ENCODE peak calls at places on chromosomes 3 and 15, in six cellular contexts. B is esophagus squamous epithelium, J is transverse colon, Q is adrenal gland, X is heart left ventricle, W is sigmoid colon. D is an unnamed sample.

GRCh38 chr15:74584204-74584603 is 31.4 kb upstream of the CLK3 start:
- DNase-seq in B (no peak), J (no peak), Q (no peak), X (no peak), W (no peak), D (no peak)

GRCh38 chr3:101695779-101696372 is 9.4 kb upstream of the RPL24 start:
- DNase-seq in B (no peak), J (no peak), Q (peak), X (no peak), W (no peak), D (no peak)

GRCh38 chr3:58200846-58201355 is 9.9 kb downstream of the DNASE1L3 start:
- DNase-seq in B (no peak), J (no peak), Q (no peak), X (no peak), W (no peak), D (no peak)

GRCh38 chr15:44102675-44103254 is 92.3 kb downstream of the FRMD5 start:
- DNase-seq in B (no peak), J (no peak), Q (peak), X (no peak), W (no peak), D (peak)

GRCh38 chr3:152073267-152073666 is 195.5 kb upstream of the MBNL1 start:
- DNase-seq in B (no peak), J (no peak), Q (no peak), X (no peak), W (no peak), D (no peak)

GRCh38 chr15:50945725-50946124 is 37.2 kb downstream of the AP4E1 start:
- DNase-seq in B (no peak), J (no peak), Q (no peak), X (no peak), W (no peak), D (peak)

GRCh38 chr15:59866642-59867041 is 137.5 kb upstream of the FOXB1 start:
- DNase-seq in B (no peak), J (no peak), Q (no peak), X (no peak), W (no peak), D (no peak)

GRCh38 chr3:195718477-195718984 is 2.2 kb upstream of the MUC20 start:
- DNase-seq in B (no peak), J (no peak), Q (no peak), X (no peak), W (no peak), D (no peak)

DNA sequence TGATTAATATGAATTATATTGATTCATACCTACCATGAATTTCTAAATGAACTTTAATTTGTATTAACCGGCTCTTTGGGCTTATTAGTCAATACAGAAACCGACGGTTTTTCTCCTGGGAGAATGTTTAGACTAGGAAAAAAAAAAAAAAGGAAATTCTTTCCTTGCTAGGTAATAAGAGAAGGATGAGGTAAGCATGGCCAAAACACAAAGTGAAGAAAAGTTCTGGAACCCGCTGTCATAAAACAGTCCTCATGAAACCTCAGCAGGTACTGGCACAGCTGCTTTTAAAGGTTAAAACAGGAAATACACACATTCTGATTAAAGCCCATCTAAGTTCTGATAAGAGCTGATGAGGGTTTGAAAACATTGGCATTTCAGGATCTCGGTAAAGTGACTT is 30.8 kb upstream of the PSTPIP1 start:
- DNase-seq in B (no peak), J (no peak), Q (no peak), X (no peak), W (no peak), D (no peak)
- TF ChIP-seq CTCF in B (no peak), J (no peak), Q (no peak), X (no peak), W (no peak), D (no peak)

DNA sequence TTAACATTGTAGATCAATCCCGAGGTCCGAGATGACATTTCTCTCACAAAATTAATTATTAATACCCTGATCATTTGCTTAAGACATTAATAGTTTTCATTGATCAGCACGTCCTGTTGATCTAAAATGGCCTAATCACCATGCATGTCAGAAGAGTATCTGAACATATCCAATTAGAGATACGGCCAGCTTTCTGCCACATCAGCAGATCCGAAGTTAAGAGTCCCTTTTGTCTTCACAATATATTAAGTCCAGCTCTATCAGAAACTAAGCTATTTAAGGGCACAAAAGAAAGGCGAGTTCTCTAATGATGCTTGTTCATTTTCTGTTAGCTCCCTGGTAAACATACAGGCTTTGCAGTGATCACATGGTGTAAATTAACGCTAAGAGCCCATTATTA is 470.3 kb downstream of the CNTN4 start:
- DNase-seq in B (no peak), J (no peak), Q (no peak), X (no peak), W (no peak), D (no peak)
- TF ChIP-seq POLR2A in B (no peak), J (no peak), Q (no peak), X (no peak), W (no peak), D (no peak)

DNA sequence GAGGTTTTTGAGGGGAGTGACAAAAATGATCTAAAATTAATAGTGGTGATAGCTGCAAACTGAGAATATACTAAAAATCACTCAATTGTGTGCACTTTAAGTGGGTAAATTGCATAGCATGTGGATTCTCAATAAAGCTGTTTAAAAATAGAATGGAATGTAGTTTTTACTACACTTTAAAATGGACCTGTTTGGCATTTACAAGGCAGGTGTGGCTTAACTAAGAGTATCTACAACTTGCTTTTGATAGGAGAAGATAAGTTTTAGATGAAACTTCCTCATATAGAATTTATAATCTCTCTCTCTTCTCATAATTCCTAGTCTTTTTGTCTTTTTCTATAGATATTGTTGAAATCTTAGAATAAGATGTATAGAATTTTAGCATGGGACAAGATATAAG is 40.3 kb downstream of the THRB start:
- DNase-seq in B (no peak), J (no peak), Q (no peak), X (no peak), W (no peak), D (no peak)
- H3K27ac ChIP-seq in B (no peak), J (peak), Q (no peak), X (no peak), W (no peak), D (no peak)

GRCh38 chr3:188205992-188206416 is 52.0 kb downstream of the LPP start:
- DNase-seq in B (no peak), J (peak), Q (peak), X (no peak), W (no peak), D (peak)
- TF ChIP-seq CTCF in B (no peak), J (peak), Q (no peak), X (no peak), W (no peak), D (peak)

DNA sequence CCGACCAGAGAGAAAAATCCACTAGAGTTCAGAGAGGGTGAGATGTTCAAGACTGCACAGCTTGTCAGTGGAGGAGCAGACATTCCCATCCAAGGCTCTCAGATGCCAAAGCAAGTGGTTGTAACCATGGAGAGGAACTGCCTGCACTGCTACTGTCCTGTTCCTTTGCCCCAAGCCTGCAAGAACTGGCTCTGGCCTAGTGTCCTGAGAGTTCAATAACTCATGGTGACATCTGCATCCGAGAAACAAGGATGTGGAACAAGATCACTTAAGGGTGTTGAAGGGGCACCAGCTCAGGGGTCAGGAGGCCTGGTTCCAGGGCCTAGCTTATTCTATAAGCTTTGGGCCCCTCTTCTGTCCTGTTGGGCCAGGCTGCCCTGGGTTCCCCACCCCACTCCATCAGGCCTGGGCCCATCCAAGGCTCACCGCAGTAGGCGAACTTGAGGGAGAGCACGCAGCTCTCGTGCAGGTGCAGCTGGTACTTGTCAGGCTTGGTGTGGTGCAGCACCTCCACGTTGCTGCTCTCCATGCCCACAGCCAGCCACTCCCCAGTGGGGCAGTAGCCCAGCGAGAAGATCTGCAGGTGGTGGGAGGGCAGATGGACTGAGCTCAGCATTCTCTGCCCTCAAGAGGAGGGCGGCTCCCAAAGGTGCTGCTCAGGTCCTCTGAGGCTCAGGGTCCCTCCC is 45.6 kb downstream of the TLE3 start:
- DNase-seq in B (no peak), J (no peak), Q (no peak), X (no peak), W (peak), D (no peak)
- TF ChIP-seq POLR2A in B (no peak), J (no peak), Q (no peak), X (no peak), W (no peak), D (no peak)

GRCh38 chr3:9102240-9102841 is 139.1 kb upstream of the RAD18 start:
- DNase-seq in B (no peak), J (no peak), Q (no peak), X (no peak), W (no peak), D (no peak)
- H3K27ac ChIP-seq in B (no peak), J (no peak), Q (no peak), X (no peak), W (no peak), D (no peak)

DNA sequence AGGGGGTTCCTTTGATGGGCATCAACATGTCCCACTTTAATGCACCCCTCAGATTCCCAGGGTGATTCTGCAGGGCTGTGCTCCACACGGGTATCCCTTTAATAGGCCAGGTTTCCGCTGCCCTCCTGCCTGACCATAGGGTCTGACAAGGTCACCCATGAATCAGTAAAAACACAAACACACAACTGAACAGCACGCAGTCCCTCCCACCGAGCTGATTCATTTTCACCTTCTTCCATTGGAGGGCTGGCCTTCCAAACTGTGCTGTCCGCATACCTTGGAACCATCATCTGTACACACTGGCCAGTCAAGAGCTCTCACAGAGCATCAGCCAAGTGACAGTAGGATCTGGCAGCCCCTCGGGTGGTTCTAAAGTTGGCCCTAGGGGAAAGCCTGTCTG is 93.7 kb downstream of the FBLN2 start:
- DNase-seq in B (no peak), J (no peak), Q (no peak), X (no peak), W (no peak), D (no peak)
- TF ChIP-seq CTCF in B (no peak), J (no peak), Q (no peak), X (no peak), W (no peak), D (no peak)

D was measured in body of pancreas.